ENCODE peak calls at places on chromosomes 3 and 15, in four cellular contexts. One of them, this sample, is unnamed.
A peak's percentile ranks its signal among the peaks of the same experiment; 100 is the strongest.

GRCh38 chr15:95894407-95894956 is 436.0 kb upstream of the NR2F2 start:
- DNase-seq in kidney epithelial cell: no peak
- DNase-seq in BJ: no peak
- DNase-seq in AG04449: no peak
- DNase-seq in this sample: no peak

GRCh38 chr3:181265750-181266333 is 276.3 kb upstream of the DNAJC19 start:
- DNase-seq in kidney epithelial cell: no peak
- DNase-seq in BJ: no peak
- DNase-seq in AG04449: no peak
- DNase-seq in this sample: no peak

GRCh38 chr15:99993681-99994131 is 260.5 kb upstream of the LYSMD4 start:
- DNase-seq in kidney epithelial cell: no peak
- DNase-seq in BJ: no peak
- DNase-seq in AG04449: no peak
- DNase-seq in this sample: no peak

GRCh38 chr3:36730965-36731364 is 33.4 kb downstream of the DCLK3 start:
- DNase-seq in kidney epithelial cell: no peak
- DNase-seq in BJ: no peak
- DNase-seq in AG04449: no peak
- DNase-seq in this sample: no peak

GRCh38 chr15:80654299-80654698 is 40.8 kb upstream of the ABHD17C start:
- DNase-seq in kidney epithelial cell: no peak
- DNase-seq in BJ: no peak
- DNase-seq in AG04449: no peak
- DNase-seq in this sample: no peak

GRCh38 chr3:36164400-36164799 is 215.9 kb upstream of the STAC start:
- DNase-seq in kidney epithelial cell: no peak
- DNase-seq in BJ: no peak
- DNase-seq in AG04449: no peak
- DNase-seq in this sample: no peak

GRCh38 chr3:48125026-48125704 is 63.1 kb downstream of the CDC25A start:
- DNase-seq in kidney epithelial cell: no peak
- DNase-seq in BJ: no peak
- DNase-seq in AG04449: peak; percentile 28
- DNase-seq in this sample: peak; percentile 63

GRCh38 chr3:151816091-151816604 is 2.2 kb downstream of the AADAC start:
- DNase-seq in kidney epithelial cell: peak; percentile 78
- DNase-seq in BJ: no peak
- DNase-seq in AG04449: peak; percentile 9
- DNase-seq in this sample: peak; percentile 27

GRCh38 chr15:88802991-88803240 is 320 bp upstream of the ACAN start:
- DNase-seq in kidney epithelial cell: no peak
- DNase-seq in BJ: no peak
- DNase-seq in AG04449: no peak
- DNase-seq in this sample: no peak

GRCh38 chr15:80613762-80614365 is 81.2 kb upstream of the ABHD17C start:
- DNase-seq in kidney epithelial cell: no peak
- DNase-seq in BJ: no peak
- DNase-seq in AG04449: no peak
- DNase-seq in this sample: no peak

GRCh38 chr3:25831578-25831977 is 41.7 kb downstream of the OXSM start:
- DNase-seq in kidney epithelial cell: peak; percentile 37
- DNase-seq in BJ: no peak
- DNase-seq in AG04449: no peak
- DNase-seq in this sample: no peak

GRCh38 chr15:20349774-20350498 is 191.7 kb downstream of the GOLGA6L6 start:
- DNase-seq in kidney epithelial cell: no peak
- DNase-seq in BJ: no peak
- DNase-seq in AG04449: no peak
- DNase-seq in this sample: no peak

GRCh38 chr3:77159182-77159581 is 119.3 kb downstream of the ROBO2 start:
- DNase-seq in kidney epithelial cell: no peak
- DNase-seq in BJ: no peak
- DNase-seq in AG04449: no peak
- DNase-seq in this sample: no peak
- TF ChIP-seq CTCF in kidney epithelial cell: peak; percentile 26
- TF ChIP-seq CTCF in BJ: no peak
- TF ChIP-seq CTCF in AG04449: no peak
- TF ChIP-seq CTCF in this sample: no peak

DNA sequence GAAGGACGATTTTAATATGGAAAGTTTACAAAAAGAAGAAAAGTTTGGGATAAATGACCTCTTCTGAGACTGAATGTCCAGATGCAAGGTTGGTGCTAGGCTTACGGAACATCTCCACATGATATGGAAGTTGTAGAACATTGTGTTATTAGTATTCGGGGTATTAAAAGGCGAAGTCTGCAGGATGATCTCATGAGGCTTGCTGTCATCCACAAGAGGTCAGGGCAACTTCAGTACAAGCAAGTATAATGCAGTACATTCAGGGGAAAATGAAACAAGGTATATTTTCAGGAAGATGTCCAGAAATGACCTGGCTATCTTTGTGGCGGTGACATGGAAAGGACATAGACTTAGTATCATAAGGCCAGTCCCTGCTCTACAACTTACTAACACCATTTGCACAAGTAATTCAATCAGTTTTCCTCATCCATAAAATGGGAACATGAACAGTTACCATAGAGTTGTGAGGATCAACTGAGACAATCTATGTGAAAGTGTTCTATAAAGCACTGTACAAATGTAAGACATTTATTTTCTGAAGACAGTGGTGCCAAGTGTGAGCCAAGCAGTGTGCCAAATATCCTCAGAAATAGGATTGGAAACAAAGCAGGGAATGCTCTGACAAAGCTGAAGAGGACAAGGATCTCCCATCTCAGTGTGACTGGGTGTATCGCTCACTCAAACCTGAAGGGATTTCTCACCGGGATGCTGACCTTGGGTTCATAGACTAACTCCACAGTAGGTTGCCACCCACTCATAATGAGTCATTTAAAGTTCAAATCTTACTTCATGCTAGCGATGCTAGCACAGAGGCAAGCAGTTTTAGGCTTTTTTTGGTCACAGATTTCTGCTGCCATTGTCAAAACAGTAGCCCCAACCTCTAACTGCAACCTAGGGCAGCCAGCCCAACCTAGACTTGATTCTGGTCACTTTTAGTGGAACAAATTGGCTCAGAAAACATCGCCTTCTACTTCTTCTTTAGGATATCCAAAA is 118.3 kb downstream of the TIGIT start:
- DNase-seq in kidney epithelial cell: peak; percentile 57
- DNase-seq in BJ: no peak
- DNase-seq in AG04449: no peak
- DNase-seq in this sample: no peak
- TF ChIP-seq CTCF in kidney epithelial cell: no peak
- TF ChIP-seq CTCF in BJ: peak; percentile 29
- TF ChIP-seq CTCF in AG04449: no peak
- TF ChIP-seq CTCF in this sample: no peak

GRCh38 chr15:83747050-83747717 is 93.3 kb downstream of the ADAMTSL3 start:
- DNase-seq in kidney epithelial cell: peak; percentile 44
- DNase-seq in BJ: no peak
- DNase-seq in AG04449: no peak
- DNase-seq in this sample: no peak

GRCh38 chr15:83745771-83746170 is 91.8 kb downstream of the ADAMTSL3 start:
- DNase-seq in kidney epithelial cell: no peak
- DNase-seq in BJ: no peak
- DNase-seq in AG04449: no peak
- DNase-seq in this sample: no peak

GRCh38 chr15:83746231-83746630 is 92.3 kb downstream of the ADAMTSL3 start:
- DNase-seq in kidney epithelial cell: no peak
- DNase-seq in BJ: no peak
- DNase-seq in AG04449: no peak
- DNase-seq in this sample: no peak

GRCh38 chr15:83747718-83748110 is 93.8 kb downstream of the ADAMTSL3 start:
- DNase-seq in kidney epithelial cell: no peak
- DNase-seq in BJ: no peak
- DNase-seq in AG04449: no peak
- DNase-seq in this sample: no peak
- TF ChIP-seq CTCF in kidney epithelial cell: no peak
- TF ChIP-seq CTCF in BJ: no peak
- TF ChIP-seq CTCF in AG04449: no peak
- TF ChIP-seq CTCF in this sample: no peak

GRCh38 chr3:50146316-50146901 is 8.7 kb upstream of the SEMA3F start:
- DNase-seq in kidney epithelial cell: no peak
- DNase-seq in BJ: no peak
- DNase-seq in AG04449: no peak
- DNase-seq in this sample: no peak
- TF ChIP-seq CTCF in kidney epithelial cell: no peak
- TF ChIP-seq CTCF in BJ: peak; percentile 20
- TF ChIP-seq CTCF in AG04449: no peak
- TF ChIP-seq CTCF in this sample: no peak

DNA sequence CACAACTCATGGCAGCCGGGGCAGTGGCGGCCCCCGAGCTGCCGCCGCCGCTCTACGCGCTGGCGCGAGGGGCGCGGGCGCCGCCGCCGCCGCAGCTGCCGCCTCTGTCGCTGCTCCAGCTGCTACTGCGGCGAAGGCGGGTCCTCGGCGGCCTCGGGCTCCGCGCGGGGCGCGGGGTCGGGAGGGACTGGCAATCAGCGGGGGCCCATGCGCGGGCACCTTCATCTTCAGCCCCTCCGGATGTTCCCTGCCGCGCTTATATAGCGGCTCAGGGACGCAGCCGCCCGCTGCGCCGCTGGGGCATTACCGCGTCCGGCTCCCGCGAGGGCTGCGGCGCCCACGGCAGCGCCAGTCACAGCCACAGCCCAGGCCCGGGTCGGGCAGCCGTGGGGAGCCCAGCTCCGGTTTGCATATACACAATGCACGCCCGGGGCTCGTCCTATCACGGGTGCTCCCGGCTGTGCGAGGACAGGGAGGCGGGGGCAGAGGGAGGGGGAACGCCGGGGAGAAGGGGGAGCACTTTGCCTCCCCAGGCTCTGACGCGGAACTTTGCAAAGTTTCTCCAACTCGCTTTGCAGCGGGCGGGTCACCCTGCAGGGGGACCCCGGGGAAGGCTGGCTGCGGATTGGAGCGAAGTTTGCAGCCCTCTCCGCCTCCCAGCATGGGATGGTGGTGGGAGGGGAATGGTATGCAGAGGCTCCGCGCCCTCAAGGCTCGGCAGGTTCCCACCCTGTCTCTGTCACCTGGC is at the start of gene VGLL3:
- DNase-seq in kidney epithelial cell: no peak
- DNase-seq in BJ: peak; percentile 43
- DNase-seq in AG04449: peak; percentile 77
- DNase-seq in this sample: peak; percentile 64
- TF ChIP-seq CTCF in kidney epithelial cell: peak; percentile 12
- TF ChIP-seq CTCF in BJ: peak; percentile 58
- TF ChIP-seq CTCF in AG04449: peak; percentile 55
- TF ChIP-seq CTCF in this sample: peak; percentile 40

GRCh38 chr3:59809750-59810444 is 760.1 kb upstream of the CFAP20DC start:
- DNase-seq in kidney epithelial cell: no peak
- DNase-seq in BJ: no peak
- DNase-seq in AG04449: no peak
- DNase-seq in this sample: peak; percentile 18
- TF ChIP-seq CTCF in kidney epithelial cell: peak; percentile 10
- TF ChIP-seq CTCF in BJ: peak; percentile 42
- TF ChIP-seq CTCF in AG04449: peak; percentile 17
- TF ChIP-seq CTCF in this sample: peak; percentile 61

DNA sequence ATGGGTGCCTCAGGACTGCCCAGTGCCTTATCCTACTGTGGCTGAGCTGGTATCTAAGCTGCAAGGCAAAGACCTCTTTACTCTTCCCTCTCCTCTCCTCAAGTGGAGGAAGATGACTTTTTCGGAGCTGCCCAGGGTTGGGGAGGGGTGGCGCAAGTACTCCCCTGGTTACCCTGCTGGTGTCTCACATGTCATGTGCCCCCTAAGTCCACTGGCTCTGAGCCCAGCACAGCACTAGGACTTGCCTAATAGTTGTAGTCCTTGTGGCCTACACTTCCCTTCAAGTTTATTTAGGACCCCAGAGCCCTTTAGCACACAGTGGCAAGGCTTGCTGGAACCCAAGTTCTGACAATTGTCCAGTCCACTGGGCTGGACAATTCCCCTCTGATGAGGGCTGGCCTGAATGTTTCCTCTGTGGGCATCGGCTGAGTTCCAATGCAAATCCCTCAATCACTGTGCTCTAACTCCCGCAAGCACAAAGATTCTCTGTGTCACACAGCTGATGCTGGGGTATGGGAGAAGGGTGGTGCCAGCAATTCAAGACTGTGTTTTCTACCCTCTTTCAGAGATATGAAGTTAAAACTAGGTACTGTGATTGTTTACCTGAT is 60.4 kb downstream of the UQCC5 start:
- DNase-seq in kidney epithelial cell: no peak
- DNase-seq in BJ: no peak
- DNase-seq in AG04449: no peak
- DNase-seq in this sample: no peak
- TF ChIP-seq CTCF in kidney epithelial cell: no peak
- TF ChIP-seq CTCF in BJ: no peak
- TF ChIP-seq CTCF in AG04449: no peak
- TF ChIP-seq CTCF in this sample: no peak

DNA sequence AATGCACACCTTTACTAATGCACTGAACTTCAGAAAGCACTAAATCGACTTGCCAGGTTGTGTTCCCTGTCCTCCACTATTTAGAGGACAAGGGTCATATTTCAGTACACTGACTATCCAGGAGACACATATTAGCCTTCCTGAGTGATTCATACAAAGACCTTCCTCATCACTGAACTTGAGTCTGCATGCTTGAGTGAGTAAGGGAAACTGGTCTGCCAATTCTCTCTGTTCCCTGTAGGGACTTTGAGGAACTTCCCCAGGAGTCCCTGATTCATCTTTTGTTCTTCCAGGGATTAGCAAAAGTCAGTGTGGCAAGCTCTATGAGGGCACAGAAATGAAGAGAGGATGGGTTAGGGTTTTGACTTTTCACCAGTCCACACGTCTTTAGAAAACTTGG is 565.9 kb downstream of the PDCD6IP start:
- DNase-seq in kidney epithelial cell: peak; percentile 72
- DNase-seq in BJ: no peak
- DNase-seq in AG04449: no peak
- DNase-seq in this sample: no peak
- TF ChIP-seq CTCF in kidney epithelial cell: no peak
- TF ChIP-seq CTCF in BJ: no peak
- TF ChIP-seq CTCF in AG04449: no peak
- TF ChIP-seq CTCF in this sample: no peak